ENCODE peak calls at places on chromosome 17, in six cellular contexts. J is tibial artery, V is lung, U is mucosa of descending colon, X is left ventricle myocardium inferior, Z is endothelial cell. R is an unnamed sample.

GRCh38 chr17:13544292-13544691 is 57.4 kb downstream of the HS3ST3A1 start:
- DNase-seq in Z (no peak), V (peak; percentile 59), J (no peak), X (no peak), U (no peak), R (no peak)

GRCh38 chr17:7841309-7841621 is 7.2 kb downstream of the KDM6B start:
- DNase-seq in Z (no peak), J (no peak), U (no peak), V (no peak), X (no peak), R (no peak)

GRCh38 chr17:78618264-78619066 is 41.3 kb upstream of the DNAH17 start:
- DNase-seq in Z (no peak), V (no peak), J (peak; percentile 62), U (no peak), X (peak; percentile 24), R (no peak)

GRCh38 chr17:7416323-7416722 is 3.8 kb upstream of the SPEM1 start:
- DNase-seq in J (no peak), Z (no peak), X (no peak), U (no peak), V (no peak), R (no peak)

GRCh38 chr17:5545051-5545987 is 39.0 kb downstream of the NLRP1 start:
- DNase-seq in X (no peak), V (no peak), U (no peak), J (no peak), Z (no peak), R (no peak)

GRCh38 chr17:76841776-76842405 is 26.3 kb upstream of the MGAT5B start:
- DNase-seq in X (no peak), Z (no peak), J (no peak), U (no peak), V (no peak), R (no peak)

GRCh38 chr17:36703860-36704266 is 102.5 kb downstream of the MRM1 start:
- DNase-seq in J (no peak), U (peak; percentile 68), Z (peak; percentile 83), X (peak; percentile 39), V (no peak), R (peak; percentile 89)

GRCh38 chr17:71709974-71710373 is 410.8 kb upstream of the SOX9 start:
- DNase-seq in U (no peak), V (no peak), Z (no peak), X (no peak), J (no peak), R (no peak)

GRCh38 chr17:45782889-45783592 is 1.1 kb upstream of the CRHR1 start:
- DNase-seq in X (no peak), U (no peak), V (no peak), J (no peak), Z (peak; percentile 83), R (peak; percentile 61)

GRCh38 chr17:33667052-33667509 is 374.0 kb upstream of the ASIC2 start:
- DNase-seq in U (no peak), Z (no peak), J (no peak), X (no peak), V (no peak), R (no peak)

GRCh38 chr17:38920374-38921291 is 4.8 kb upstream of the LASP1NB start:
- DNase-seq in V (peak; percentile 23), X (no peak), U (no peak), J (no peak), Z (no peak), R (no peak)

GRCh38 chr17:32256695-32257013 is 9.0 kb upstream of the RHBDL3 start:
- DNase-seq in X (no peak), Z (no peak), V (no peak), U (no peak), J (no peak), R (no peak)

DNA sequence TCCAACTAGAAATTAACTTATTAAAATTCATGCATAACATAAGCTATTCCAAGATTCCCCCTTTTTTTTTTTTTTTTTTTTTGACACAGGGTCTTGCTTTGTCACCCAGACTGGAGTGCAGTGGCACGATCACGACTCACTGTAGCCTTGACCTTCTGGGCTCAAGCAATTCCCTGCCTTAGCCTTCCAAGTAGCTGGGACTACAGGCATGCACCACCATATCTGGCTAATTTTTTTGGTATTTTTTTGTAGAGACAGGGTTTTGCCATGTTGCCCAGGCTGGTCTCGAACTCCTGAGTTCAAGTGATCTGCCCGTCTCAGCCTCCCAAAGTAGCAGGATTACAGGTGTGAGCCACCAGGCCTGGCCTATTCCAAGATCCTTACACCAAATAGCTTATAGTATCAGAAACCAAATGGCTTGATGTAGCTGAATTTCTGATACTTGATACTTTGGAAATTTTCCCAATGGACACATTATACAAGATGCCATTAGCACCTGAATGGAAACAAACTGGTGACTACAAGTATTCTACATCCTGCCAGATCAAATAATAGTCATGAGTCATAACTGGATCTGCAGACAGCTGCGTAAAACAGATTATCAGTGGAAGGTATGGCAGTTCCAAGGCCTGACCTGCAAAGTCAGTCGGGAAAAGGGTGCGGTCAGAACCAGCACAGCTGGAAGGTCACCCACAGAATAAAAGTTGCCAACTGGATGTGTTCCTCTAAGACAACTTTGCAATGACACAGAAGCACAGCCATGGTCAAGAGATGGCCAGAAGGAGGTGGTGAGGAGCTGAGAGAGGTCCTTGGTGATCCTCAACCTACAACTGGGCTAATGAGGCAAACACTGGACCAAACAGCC is 14.5 kb downstream of the TUBG1 start:
- DNase-seq in J (no peak), Z (no peak), X (no peak), V (no peak), U (no peak), R (no peak)
- TF ChIP-seq CTCF in J (no peak), Z (no peak), X (no peak), V (no peak), U (no peak), R (no peak)

GRCh38 chr17:81821147-81821546 is 11.9 kb downstream of the MCRIP1 start:
- DNase-seq in U (no peak), Z (no peak), X (no peak), V (no peak), J (no peak), R (no peak)

GRCh38 chr17:81822996-81823799 is 9.9 kb downstream of the MCRIP1 start:
- DNase-seq in Z (no peak), V (no peak), U (no peak), X (no peak), J (no peak), R (no peak)

GRCh38 chr17:81819648-81820171 is 13.4 kb downstream of the MCRIP1 start:
- DNase-seq in X (no peak), V (no peak), U (no peak), J (no peak), Z (no peak), R (no peak)

GRCh38 chr17:81822312-81822637 is 10.8 kb downstream of the MCRIP1 start:
- DNase-seq in U (no peak), Z (no peak), V (no peak), X (no peak), J (no peak), R (no peak)

DNA sequence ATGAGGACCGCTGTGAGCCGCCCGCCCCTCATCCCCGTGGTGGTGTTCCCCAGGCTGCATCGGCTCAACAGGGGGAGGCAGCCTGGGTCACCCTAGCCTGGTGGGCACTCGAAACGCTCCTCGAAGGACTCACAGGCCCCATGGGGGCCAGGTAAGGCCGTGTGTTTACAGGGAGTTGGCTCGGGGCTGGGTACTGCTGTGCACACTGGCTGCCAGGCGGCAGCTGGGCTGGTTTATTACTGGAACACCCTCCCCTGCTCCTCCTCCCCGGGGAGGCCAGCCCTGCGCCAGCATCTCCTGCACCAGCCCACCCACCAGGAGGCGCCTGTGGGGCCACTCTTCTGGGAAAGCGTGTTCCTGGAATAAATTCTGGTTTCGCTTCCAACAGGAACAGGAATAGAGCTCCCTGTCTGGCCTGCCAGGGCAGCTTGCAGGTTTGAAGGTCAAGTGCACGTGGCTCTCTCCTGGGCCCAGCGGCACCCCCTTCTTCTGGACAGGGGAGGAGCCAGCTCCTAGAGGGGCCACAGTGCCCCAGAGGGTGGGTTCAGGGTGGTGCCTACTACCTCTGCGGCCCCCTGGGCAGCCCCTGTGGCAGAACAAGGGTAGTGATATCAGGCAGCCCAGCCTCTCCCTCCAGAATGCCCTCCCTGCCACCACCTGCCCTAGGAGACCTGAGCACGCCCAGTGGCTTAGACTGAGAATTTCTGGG is 11.3 kb downstream of the MCRIP1 start:
- DNase-seq in X (peak; percentile 84), U (peak; percentile 98), J (peak; percentile 55), V (peak; percentile 91), Z (peak; percentile 77), R (no peak)
- TF ChIP-seq CTCF in X (peak; percentile 79), U (peak; percentile 77), J (peak; percentile 54), V (peak; percentile 40), Z (peak; percentile 33), R (peak; percentile 20)

GRCh38 chr17:19549746-19550623 is 16.3 kb downstream of the SLC47A1 start:
- DNase-seq in J (no peak), U (no peak), Z (no peak), X (no peak), V (no peak), R (no peak)

GRCh38 chr17:19542247-19542646 is 8.6 kb downstream of the SLC47A1 start:
- DNase-seq in Z (no peak), X (no peak), J (no peak), V (no peak), U (no peak), R (no peak)

GRCh38 chr17:19544366-19544765 is 10.7 kb downstream of the SLC47A1 start:
- DNase-seq in J (no peak), V (no peak), X (no peak), U (no peak), Z (no peak), R (no peak)

GRCh38 chr17:19551148-19551547 is 17.5 kb downstream of the SLC47A1 start:
- DNase-seq in Z (no peak), J (no peak), U (no peak), V (no peak), X (no peak), R (no peak)

DNA sequence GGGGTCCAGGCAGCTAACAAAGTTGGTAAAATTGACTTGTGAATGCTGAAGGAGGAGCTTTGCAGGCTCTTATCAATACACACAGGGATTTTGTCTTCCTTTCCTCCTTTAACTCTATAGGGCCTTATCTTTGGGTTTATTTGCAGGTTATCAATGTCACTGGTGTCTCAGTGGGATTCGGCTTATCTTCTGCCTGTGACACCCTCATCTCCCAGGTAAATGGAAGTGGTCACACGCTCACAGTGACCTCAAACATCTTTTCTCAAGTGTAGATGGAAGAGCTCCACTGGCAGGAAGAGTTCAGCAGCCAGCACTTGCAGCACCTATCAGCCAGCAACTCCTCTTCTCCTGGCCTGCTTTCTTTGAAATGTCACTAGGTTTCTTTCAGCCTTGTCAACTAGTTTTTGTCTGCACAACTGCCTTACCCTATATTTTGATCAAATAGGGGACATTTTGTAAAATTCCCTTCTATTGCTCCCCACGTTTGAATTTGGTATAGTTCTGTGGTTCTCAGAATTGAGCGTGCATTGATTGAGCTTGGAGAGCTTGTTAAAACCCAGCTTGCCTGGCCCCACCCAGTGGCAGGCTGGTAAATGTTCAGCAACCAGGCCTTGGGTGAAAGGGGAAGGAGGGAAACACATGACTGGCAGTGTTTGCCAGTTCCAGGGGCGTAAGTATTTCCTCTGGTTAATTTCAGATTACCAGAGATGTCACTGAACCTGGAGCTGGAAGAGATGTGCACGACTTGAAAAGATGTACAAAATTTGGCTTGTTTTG is 12.8 kb downstream of the SLC47A1 start:
- DNase-seq in U (peak; percentile 68), Z (no peak), V (peak; percentile 37), J (peak; percentile 72), X (peak; percentile 44), R (no peak)
- TF ChIP-seq CTCF in U (no peak), Z (no peak), V (no peak), J (peak; percentile 33), X (peak; percentile 48), R (peak; percentile 23)

DNA sequence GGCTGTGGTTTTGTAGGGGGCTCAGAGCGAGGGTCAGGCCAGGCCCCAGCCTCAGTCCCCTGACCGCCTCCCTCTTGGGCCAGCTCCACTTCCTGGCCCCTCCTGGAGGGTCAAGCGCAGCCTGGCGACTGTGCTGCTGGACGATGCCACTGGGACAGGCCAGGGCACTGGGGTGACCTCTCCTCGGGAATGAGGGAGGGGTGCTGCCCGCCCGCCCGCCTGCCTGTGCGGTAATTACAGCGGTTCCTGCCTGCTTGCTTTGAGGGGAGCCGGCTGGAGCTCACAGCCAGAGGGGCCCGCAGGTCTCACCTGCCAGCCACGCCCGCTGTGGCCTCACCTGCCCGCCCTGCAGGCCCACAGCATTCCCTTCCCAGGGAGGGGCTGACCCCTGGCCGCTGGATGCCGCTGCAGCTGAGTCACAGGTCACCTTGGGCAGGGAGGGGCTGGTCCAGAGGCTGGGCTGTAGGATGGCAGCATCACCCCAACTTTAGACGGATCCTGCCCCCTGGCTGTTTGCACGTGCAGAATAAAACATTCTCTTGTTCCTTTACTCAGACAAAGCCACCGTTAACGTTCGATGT is 76.7 kb upstream of the CBX4 start:
- DNase-seq in Z (no peak), J (no peak), V (peak; percentile 67), X (no peak), U (peak; percentile 83), R (peak; percentile 52)
- TF ChIP-seq CTCF in Z (no peak), J (no peak), V (no peak), X (peak; percentile 49), U (no peak), R (peak; percentile 34)

R was measured in progenitor cell of endocrine pancreas.